ENCODE peak calls at places on chromosomes 2 and 18, in eight cellular contexts. J, I, O, A, R, P, M and N are unnamed samples.

GRCh38 chr2:235614176-235614860 is 120.5 kb downstream of the AGAP1 start:
- DNase-seq in P (peak), J (no peak), R (no peak), I (no peak), M (no peak), A (peak), O (no peak), N (no peak)

GRCh38 chr2:230417436-230417835 is 1.4 kb downstream of the SP100 start:
- DNase-seq in O (no peak), I (no peak), P (no peak), J (no peak), R (no peak), A (no peak), M (no peak), N (no peak)

GRCh38 chr18:60554961-60555360 is 182.4 kb upstream of the MC4R start:
- DNase-seq in J (no peak), M (no peak), I (no peak), A (peak), O (no peak), R (no peak), P (no peak), N (no peak)

GRCh38 chr2:151410485-151410833 is 757 bp downstream of the RIF1 start:
- DNase-seq in J (no peak), P (peak), O (peak), I (no peak), R (peak), M (no peak), A (peak), N (no peak)

GRCh38 chr2:214591359-214591758 is 180.5 kb downstream of the VWC2L start:
- DNase-seq in M (no peak), J (no peak), R (peak), A (no peak), I (no peak), P (no peak), O (no peak), N (no peak)

GRCh38 chr2:3602553-3603339 is 7.8 kb downstream of the COLEC11 start:
- DNase-seq in O (no peak), I (no peak), A (no peak), R (no peak), P (no peak), J (no peak), M (no peak), N (no peak)

GRCh38 chr2:126769118-126769517 is 113.2 kb downstream of the GYPC start:
- DNase-seq in M (no peak), A (no peak), P (no peak), O (no peak), R (no peak), I (no peak), J (no peak), N (no peak)

GRCh38 chr2:1798425-1799144 is 54.3 kb upstream of the PXDN start:
- DNase-seq in M (no peak), R (no peak), O (no peak), P (no peak), A (no peak), J (no peak), I (no peak), N (no peak)

GRCh38 chr2:217858519-217859466 is 144.0 kb downstream of the TNS1 start:
- DNase-seq in J (peak), I (no peak), P (peak), O (peak), A (peak), R (peak), M (peak), N (no peak)

GRCh38 chr2:39127973-39128372 is 7.1 kb upstream of the SOS1 start:
- DNase-seq in A (peak), R (no peak), M (peak), J (no peak), P (peak), O (no peak), I (no peak), N (no peak)

GRCh38 chr2:57821085-57821484 is 225.5 kb upstream of the VRK2 start:
- DNase-seq in O (no peak), J (no peak), I (no peak), M (no peak), A (no peak), R (no peak), P (no peak), N (no peak)
- TF ChIP-seq EZH2 in O (no peak), J (no peak), I (no peak), M (no peak), A (no peak), R (no peak), P (no peak), N (no peak)

GRCh38 chr2:181570833-181571661 is 85.9 kb downstream of the CERKL start:
- DNase-seq in O (no peak), M (peak), R (no peak), I (no peak), P (peak), J (peak), A (no peak), N (no peak)
- H2AFZ ChIP-seq in O (no peak), M (no peak), R (no peak), I (no peak), P (no peak), J (no peak), A (no peak), N (peak)

DNA sequence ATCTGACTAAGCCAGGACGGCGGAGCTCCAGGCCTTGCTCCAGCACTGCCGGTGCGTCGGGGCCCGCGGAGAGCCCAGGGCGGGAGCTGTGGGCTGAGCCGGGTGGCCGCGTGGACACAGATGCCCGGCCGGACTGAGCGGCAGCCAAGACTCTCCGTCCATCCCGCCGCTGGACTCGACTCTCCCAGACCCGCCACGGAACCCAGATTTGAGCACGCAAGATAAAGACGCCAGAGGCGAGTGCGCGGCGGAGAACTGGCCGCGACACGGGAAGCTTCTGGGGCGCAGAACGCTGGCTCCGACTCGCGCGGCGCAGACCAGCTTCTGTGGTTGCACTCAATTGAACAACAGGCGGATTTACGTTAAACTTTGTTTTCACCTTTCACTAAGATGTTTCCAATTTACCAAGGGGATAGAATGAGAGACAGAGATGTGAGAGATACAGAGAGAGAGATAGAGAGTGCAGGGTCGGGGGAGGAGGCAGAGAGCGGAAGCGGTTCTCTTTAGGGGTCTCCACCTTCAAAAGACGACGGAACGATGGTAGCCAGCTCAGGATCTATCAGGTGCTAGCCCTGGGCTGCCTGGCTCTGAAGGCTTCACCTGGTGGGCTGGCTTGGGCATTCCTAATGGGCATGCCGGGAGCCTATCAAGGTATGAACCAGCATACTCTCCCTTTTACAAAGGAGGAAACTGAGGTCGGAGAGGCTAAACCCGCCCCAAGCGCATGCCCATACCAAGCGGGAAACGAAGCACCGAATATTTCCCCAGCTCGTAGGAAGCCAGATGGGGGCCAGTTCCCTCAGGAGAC is 10.4 kb upstream of the EN1 start:
- DNase-seq in I (no peak), R (no peak), O (peak), A (no peak), J (no peak), M (no peak), P (no peak), N (no peak)
- TF ChIP-seq EZH2 in I (no peak), R (no peak), O (peak), A (no peak), J (peak), M (peak), P (no peak), N (no peak)

DNA sequence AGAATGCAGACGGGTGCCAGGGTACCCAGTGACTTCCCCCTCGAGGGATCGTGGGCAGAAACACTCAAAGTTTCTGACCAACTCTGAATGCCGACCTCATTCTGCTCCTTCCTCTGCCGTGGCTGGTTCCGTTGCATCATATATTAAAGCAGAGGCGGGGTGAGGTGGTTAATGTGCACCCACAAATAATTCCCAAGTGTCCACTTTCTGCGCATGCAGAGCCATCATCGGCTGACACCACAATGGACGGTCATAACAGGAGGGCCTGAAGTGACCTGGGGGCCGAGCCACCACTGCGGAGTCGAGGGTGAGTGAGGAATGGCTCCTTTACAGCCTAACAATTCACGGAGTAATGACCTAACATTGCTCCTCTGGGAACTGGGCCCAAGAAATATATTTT is 32.9 kb upstream of the GLI2 start:
- DNase-seq in M (no peak), I (no peak), P (no peak), R (no peak), J (no peak), O (no peak), A (no peak), N (no peak)
- H2AFZ ChIP-seq in M (no peak), I (no peak), P (no peak), R (no peak), J (no peak), O (no peak), A (no peak), N (no peak)

DNA sequence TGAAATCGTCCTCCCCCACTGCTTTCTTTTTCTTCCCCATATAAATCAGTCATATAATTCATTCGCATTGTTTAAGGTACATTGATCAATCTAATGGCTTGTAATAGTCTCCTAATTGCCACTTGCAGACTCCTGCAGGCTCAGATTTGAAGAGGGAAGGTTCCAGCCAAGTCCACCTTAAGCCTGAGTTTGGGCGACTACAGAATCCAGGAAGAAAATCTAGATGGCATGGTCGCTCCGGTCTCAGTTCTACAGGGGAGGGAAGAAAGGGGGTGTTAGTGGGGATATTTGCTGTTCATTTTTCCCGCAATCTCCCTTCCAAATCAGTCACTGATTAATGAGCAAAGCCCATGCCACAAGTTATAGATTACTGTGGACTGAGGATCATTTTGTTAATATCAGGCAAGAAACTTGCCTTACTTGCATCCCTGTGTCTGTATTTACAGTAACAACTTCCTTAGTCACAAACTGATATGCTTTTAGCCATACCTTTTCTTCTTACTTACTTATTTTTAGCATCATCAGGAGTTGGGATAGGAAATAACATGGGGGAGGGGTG is 5.5 kb upstream of the SP9 start:
- DNase-seq in J (no peak), R (no peak), M (no peak), I (no peak), A (no peak), P (no peak), O (no peak), N (no peak)
- TF ChIP-seq EZH2 in J (peak), R (no peak), M (no peak), I (peak), A (no peak), P (peak), O (peak), N (no peak)

GRCh38 chr2:105112345-105112744 is 74.5 kb downstream of the MRPS9 start:
- DNase-seq in I (no peak), M (no peak), P (no peak), R (no peak), O (no peak), A (no peak), J (no peak), N (no peak)

GRCh38 chr2:105116348-105116747 is 78.5 kb downstream of the MRPS9 start:
- DNase-seq in I (no peak), R (no peak), O (no peak), P (no peak), M (no peak), A (no peak), J (no peak), N (no peak)

GRCh38 chr2:105111365-105112150 is 73.7 kb downstream of the MRPS9 start:
- DNase-seq in J (no peak), A (no peak), R (no peak), P (no peak), M (no peak), O (no peak), I (no peak), N (no peak)

GRCh38 chr2:105114551-105114950 is 76.7 kb downstream of the MRPS9 start:
- DNase-seq in J (peak), M (peak), R (peak), I (peak), A (peak), P (peak), O (peak), N (peak)

DNA sequence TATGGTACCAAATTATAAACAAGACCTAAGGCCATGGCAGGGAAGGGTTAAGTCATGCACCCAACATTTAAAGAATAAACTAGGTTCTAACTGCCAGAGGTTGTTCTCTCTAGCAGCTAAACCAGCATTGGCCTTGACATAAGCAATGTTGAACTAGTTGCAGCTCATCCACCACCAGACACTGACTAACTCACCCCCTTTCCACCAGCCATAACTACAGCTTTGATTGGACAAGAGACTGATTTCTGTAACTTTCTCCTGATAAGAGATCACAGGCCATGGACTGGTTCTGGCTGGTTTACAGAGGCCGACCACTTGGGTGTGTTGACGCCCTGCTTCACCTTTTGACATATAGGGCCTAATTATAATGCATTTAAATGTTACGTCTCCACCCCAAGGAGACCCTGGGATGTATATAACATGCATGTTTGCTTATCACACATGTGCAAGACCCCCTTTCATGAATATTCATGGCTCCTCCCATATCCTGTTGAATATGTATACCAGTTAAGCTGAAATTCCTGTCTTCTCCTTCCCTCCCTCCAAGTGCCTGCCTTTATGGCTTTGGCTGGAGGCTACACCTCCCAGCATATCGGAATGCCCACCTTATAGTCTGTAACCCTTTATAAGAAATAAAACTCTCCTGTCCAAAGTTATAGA is 75.9 kb downstream of the MRPS9 start:
- DNase-seq in R (no peak), I (no peak), O (no peak), A (no peak), J (no peak), P (no peak), M (no peak), N (no peak)
- H2AFZ ChIP-seq in R (no peak), I (no peak), O (no peak), A (no peak), J (no peak), P (no peak), M (no peak), N (no peak)

GRCh38 chr2:52956115-52956514 is 811.5 kb upstream of the CHAC2 start:
- DNase-seq in A (no peak), I (no peak), R (no peak), P (no peak), O (no peak), M (no peak), J (no peak), N (no peak)
- TF ChIP-seq EZH2 in A (no peak), I (no peak), R (no peak), P (no peak), O (no peak), M (no peak), J (no peak), N (no peak)

GRCh38 chr2:136131484-136131960 is 13.6 kb upstream of the CXCR4 start:
- DNase-seq in A (peak), J (no peak), R (no peak), M (no peak), O (no peak), P (no peak), I (no peak), N (no peak)
- H2AFZ ChIP-seq in A (no peak), J (no peak), R (no peak), M (no peak), O (peak), P (no peak), I (no peak), N (no peak)

GRCh38 chr2:120736955-120737801 is 1.5 kb downstream of the GLI2 start:
- DNase-seq in J (no peak), P (peak), R (no peak), A (no peak), I (no peak), M (peak), O (peak), N (no peak)
- TF ChIP-seq EZH2 in J (peak), P (no peak), R (no peak), A (no peak), I (peak), M (no peak), O (no peak), N (peak)